ENCODE peak calls at places on chromosomes 6 and 20, in four cellular contexts. E is H1, P is IMR-90, X is mesenchymal stem cell. D is an unnamed sample.
A peak's percentile ranks its signal among the peaks of the same experiment; 100 is the strongest.

GRCh38 chr6:100455230-100456124 is 9.2 kb downstream of the SIM1 start:
- DNase-seq in E (no peak), P (no peak), X (no peak), D (no peak)

GRCh38 chr6:70874181-70874913 is 82.5 kb downstream of the B3GAT2 start:
- DNase-seq in E (no peak), P (no peak), X (no peak), D (no peak)

GRCh38 chr6:42453649-42454427 is 2.1 kb upstream of the TRERF1 start:
- DNase-seq in E (no peak), P (peak; percentile 39), X (peak; percentile 72), D (no peak)

GRCh38 chr6:76682842-76683241 is 610.4 kb upstream of the IMPG1 start:
- DNase-seq in E (no peak), P (peak; percentile 10), X (peak; percentile 36), D (no peak)

GRCh38 chr6:77463881-77464867 is 883 bp upstream of the HTR1B start:
- DNase-seq in E (no peak), P (no peak), X (peak; percentile 57), D (no peak)

GRCh38 chr6:93575495-93575894 is 156.1 kb upstream of the EPHA7 start:
- DNase-seq in E (no peak), P (no peak), X (no peak), D (no peak)

GRCh38 chr6:49639177-49639817 is 2.7 kb upstream of the RHAG start:
- DNase-seq in E (no peak), P (no peak), X (no peak), D (no peak)

GRCh38 chr6:3608159-3608558 is 143.4 kb downstream of the PXDC1 start:
- DNase-seq in E (no peak), P (no peak), X (no peak), D (no peak)

GRCh38 chr6:87656857-87657256 is 45.2 kb downstream of the AKIRIN2 start:
- DNase-seq in E (no peak), P (no peak), X (no peak), D (no peak)

DNA sequence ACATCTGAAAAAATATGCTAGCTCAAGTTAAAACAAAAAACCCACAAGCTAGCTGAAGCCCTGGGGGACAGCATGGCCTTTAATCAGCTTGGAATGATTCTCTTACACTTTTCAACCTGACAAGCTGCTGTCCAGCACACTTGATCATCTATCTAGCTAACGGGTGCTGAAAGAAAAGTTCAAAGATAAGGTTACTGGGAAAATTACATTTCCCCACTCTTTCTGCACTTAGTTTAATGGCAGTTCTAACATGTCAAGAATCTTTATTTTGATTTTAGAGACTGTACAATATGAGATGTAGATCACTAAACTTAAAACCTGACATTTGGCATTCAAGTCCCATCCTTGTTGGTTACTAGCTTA is 53.4 kb downstream of the STK4 start:
- DNase-seq in E (no peak), P (peak; percentile 10), X (no peak), D (no peak)
- H3K4me1 ChIP-seq in E (no peaks in the 10 kb centered on the region), P (peaks cover 11% of the 10 kb centered on the region), X (no peaks in the 10 kb centered on the region), D (peaks cover 4% of the 10 kb centered on the region)

GRCh38 chr20:62122659-62123449 is 579 bp downstream of the LSM14B start:
- DNase-seq in E (no peak), P (no peak), X (peak; percentile 41), D (peak; percentile 53)
- H3K18ac ChIP-seq in E (peak overlapping the region; percentile 83), P (no peak overlapping the region), X (peak overlapping the region; percentile 73), D (peak overlapping the region; percentile 99)

GRCh38 chr6:52992980-52993379 is 2.1 kb downstream of the GSTA4 start:
- DNase-seq in E (no peak), P (peak; percentile 81), X (peak; percentile 42), D (peak; percentile 23)

GRCh38 chr6:52994031-52994788 is 874 bp downstream of the GSTA4 start:
- DNase-seq in E (no peak), P (peak; percentile 51), X (peak; percentile 57), D (peak; percentile 48)

GRCh38 chr6:52995913-52996685 is 1.0 kb upstream of the GSTA4 start:
- DNase-seq in E (peak; percentile 47), P (peak; percentile 91), X (peak; percentile 89), D (peak; percentile 92)

GRCh38 chr6:52994789-52995078 is 350 bp downstream of the GSTA4 start:
- DNase-seq in E (no peak), P (peak; percentile 8), X (no peak), D (no peak)

DNA sequence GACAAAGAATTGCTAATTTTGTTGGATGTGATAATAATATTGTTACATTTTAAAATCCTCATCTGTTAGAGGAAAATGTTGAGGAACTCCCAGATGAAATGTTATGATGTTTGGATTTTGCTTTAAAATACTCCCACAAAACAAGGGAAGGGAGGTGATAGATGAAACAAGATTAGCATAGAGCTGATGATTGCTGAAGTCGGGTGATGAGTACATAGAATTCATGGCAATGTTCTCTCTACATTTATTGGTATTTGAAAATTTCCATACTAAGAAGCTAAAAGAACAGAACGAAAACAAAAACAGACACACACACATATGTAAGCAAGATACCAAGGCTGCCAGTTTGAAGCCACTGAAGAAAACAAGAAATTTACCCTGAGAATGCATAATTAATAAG is 1.6 kb downstream of the GSTA4 start:
- DNase-seq in E (no peak), P (no peak), X (peak; percentile 18), D (no peak)
- H3K4me1 ChIP-seq in E (no peaks in the 10 kb centered on the region), P (peaks cover 8% of the 10 kb centered on the region), X (peaks cover 2% of the 10 kb centered on the region), D (no peaks in the 10 kb centered on the region)

DNA sequence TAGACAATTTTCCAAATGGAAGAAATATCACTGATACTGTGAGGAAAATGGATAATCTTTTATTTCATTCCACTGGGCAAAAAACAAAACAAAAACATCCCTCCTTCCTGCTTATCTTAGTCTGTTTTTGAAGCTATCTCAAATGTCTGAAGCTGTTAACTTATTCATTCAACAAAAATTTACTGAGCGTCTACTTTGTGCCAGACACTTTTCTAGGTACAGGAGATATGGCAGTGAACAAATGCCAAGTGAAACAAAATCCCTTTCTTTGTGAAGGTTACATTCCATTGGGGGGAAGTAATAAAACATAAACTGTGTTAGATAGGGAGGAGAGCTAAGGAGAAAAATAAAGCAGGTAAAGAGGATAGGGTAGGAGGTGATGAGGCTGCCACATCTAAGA is 47.5 kb downstream of the TNFRSF21 start:
- DNase-seq in E (no peak), P (no peak), X (no peak), D (peak; percentile 64)
- H3K18ac ChIP-seq in E (no peak overlapping the region), P (no peak overlapping the region), X (no peak overlapping the region), D (no peak overlapping the region)

DNA sequence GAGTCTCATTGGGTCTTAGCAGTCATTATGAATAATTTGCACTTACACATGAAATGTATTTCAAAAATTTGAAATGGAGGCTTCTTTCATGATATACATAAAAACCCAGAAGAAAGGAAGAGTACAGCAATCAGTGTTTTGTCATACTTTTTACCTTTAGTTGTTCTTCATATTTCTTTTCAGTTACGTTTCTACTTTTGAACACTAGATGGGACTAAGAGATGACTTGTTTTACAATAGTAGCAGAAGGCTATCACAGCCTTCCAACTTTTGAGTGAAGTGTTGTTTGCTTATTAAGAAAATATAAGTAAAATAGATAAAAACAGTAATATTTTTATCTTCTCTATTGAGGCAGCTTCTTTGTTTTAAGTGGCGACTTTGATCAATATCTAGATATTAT is 58.1 kb downstream of the L3MBTL3 start:
- DNase-seq in E (no peak), P (peak; percentile 13), X (no peak), D (peak; percentile 5)
- H3K4me1 ChIP-seq in E (no peaks in the 10 kb centered on the region), P (peaks cover 2% of the 10 kb centered on the region), X (no peaks in the 10 kb centered on the region), D (no peaks in the 10 kb centered on the region)

DNA sequence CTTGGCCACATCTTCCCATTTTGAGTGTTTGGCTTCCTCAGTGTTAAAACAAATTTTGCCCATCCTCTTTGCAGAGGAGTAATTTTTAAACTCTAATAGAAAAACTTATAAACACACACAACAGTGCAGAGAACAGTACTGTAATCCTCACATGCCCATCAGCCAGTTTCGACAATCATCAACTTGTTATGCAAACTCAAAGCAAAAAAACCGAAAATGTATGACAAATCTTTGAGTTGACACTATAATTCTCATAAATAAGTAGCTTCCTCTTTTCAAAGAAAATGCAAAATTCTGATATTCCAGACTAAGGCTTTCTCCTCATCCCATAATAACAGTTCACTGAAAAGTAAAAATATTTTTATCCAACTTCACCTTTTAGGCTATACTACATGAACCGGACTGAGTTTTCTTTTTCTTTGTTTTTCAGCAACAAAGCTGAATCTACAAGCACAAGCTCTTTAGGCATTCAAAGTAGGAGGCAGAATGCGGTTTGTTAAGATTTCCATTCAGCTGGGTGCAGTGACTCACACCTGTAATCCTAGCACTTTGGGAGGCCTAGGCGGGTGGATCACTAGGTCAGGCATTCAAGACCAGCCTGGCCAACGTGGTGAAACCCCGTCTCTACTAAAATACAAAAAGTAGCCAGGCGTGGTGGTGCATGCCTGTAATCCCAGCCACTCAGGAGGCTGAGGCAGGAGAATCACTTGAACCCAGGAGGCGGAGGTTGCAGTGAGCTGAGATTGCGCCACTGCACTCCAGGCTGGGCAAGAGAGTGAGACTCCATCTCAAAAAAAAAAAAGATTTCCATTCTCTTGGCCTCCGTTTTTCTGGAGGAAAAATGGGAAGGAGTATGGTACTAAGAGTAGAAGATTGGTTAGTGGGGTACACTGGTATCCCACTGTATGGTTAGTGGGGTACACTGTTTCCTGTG is 74.8 kb downstream of the GCNT2 start:
- DNase-seq in E (no peak), P (peak; percentile 10), X (peak; percentile 27), D (peak; percentile 81)
- H3K18ac ChIP-seq in E (no peak overlapping the region), P (no peak overlapping the region), X (no peak overlapping the region), D (no peak overlapping the region)